ENCODE peak calls at places on chromosomes 5 and 9, in four cellular contexts. L is left ventricle myocardium inferior, G is head of caudate nucleus, J is GM23248. W is an unnamed sample.
A peak's percentile ranks its signal among the peaks of the same experiment; 100 is the strongest.

GRCh38 chr5:97478513-97478912 is 295.5 kb upstream of the RIOK2 start:
- DNase-seq in L (no peak), G (no peak), J (no peak), W (no peak)

GRCh38 chr9:2620876-2621677 is 510 bp upstream of the VLDLR start:
- DNase-seq in L (peak; percentile 85), G (peak; percentile 92), J (peak; percentile 96), W (no peak)

GRCh38 chr9:8486095-8486494 is 686.5 kb upstream of the DMAC1 start:
- DNase-seq in L (no peak), G (peak; percentile 44), J (no peak), W (peak; percentile 14)

GRCh38 chr5:150081541-150082283 is 4.6 kb downstream of the CSF1R start:
- DNase-seq in L (peak; percentile 63), G (peak; percentile 56), J (no peak), W (no peak)

GRCh38 chr9:21919377-21920362 is 74.5 kb downstream of the CDKN2A start:
- DNase-seq in L (no peak), G (no peak), J (peak; percentile 56), W (peak; percentile 78)

GRCh38 chr5:83034552-83035181 is 42.5 kb downstream of the TMEM167A start:
- DNase-seq in L (no peak), G (no peak), J (no peak), W (no peak)

GRCh38 chr5:125823572-125823971 is 599.6 kb upstream of the GRAMD2B start:
- DNase-seq in L (no peak), G (no peak), J (peak; percentile 37), W (no peak)

GRCh38 chr9:18972675-18973074 is 60.3 kb downstream of the SAXO1 start:
- DNase-seq in L (no peak), G (no peak), J (no peak), W (no peak)

GRCh38 chr9:116843863-116844620 is 156.9 kb downstream of the TRIM32 start:
- DNase-seq in L (no peak), G (peak; percentile 8), J (no peak), W (no peak)

GRCh38 chr9:75117572-75117971 is 29.3 kb downstream of the OSTF1 start:
- DNase-seq in L (no peak), G (no peak), J (no peak), W (no peak)

GRCh38 chr5:177117441-177118045 is 16.0 kb upstream of the NSD1 start:
- DNase-seq in L (no peak), G (no peak), J (no peak), W (no peak)

W was measured in glomerular endothelial cell.